ENCODE peak calls at places on chromosome 13, in eight cellular contexts. One of them, this sample, is unnamed.

GRCh38 chr13:41039746-41040145 is 20.6 kb upstream of the ELF1 start:
- DNase-seq in right lobe of liver: no peak
- DNase-seq in transverse colon: no peak
- DNase-seq in IMR-90: no peak
- DNase-seq in upper lobe of left lung: no peak
- DNase-seq in tibial nerve: no peak
- DNase-seq in spleen: no peak
- DNase-seq in stomach: no peak
- DNase-seq in this sample: no peak

GRCh38 chr13:60162096-60162495 is 1.6 kb downstream of the DIAPH3 start:
- DNase-seq in right lobe of liver: no peak
- DNase-seq in transverse colon: no peak
- DNase-seq in IMR-90: peak; percentile 6
- DNase-seq in upper lobe of left lung: no peak
- DNase-seq in tibial nerve: no peak
- DNase-seq in spleen: no peak
- DNase-seq in stomach: no peak
- DNase-seq in this sample: no peak

GRCh38 chr13:39810091-39810877 is 154.8 kb downstream of the COG6 start:
- DNase-seq in right lobe of liver: no peak
- DNase-seq in transverse colon: no peak
- DNase-seq in IMR-90: no peak
- DNase-seq in upper lobe of left lung: no peak
- DNase-seq in tibial nerve: no peak
- DNase-seq in spleen: no peak
- DNase-seq in stomach: no peak
- DNase-seq in this sample: no peak

GRCh38 chr13:96460571-96460970 is 370.7 kb downstream of the HS6ST3 start:
- DNase-seq in right lobe of liver: no peak
- DNase-seq in transverse colon: no peak
- DNase-seq in IMR-90: no peak
- DNase-seq in upper lobe of left lung: no peak
- DNase-seq in tibial nerve: no peak
- DNase-seq in spleen: no peak
- DNase-seq in stomach: no peak
- DNase-seq in this sample: no peak

GRCh38 chr13:41552031-41552430 is 94.7 kb downstream of the RGCC start:
- DNase-seq in right lobe of liver: no peak
- DNase-seq in transverse colon: no peak
- DNase-seq in IMR-90: no peak
- DNase-seq in upper lobe of left lung: no peak
- DNase-seq in tibial nerve: no peak
- DNase-seq in spleen: no peak
- DNase-seq in stomach: no peak
- DNase-seq in this sample: no peak

GRCh38 chr13:99215466-99215865 is 14.8 kb downstream of the UBAC2 start:
- DNase-seq in right lobe of liver: no peak
- DNase-seq in transverse colon: no peak
- DNase-seq in IMR-90: no peak
- DNase-seq in upper lobe of left lung: no peak
- DNase-seq in tibial nerve: no peak
- DNase-seq in spleen: peak; percentile 80
- DNase-seq in stomach: no peak
- DNase-seq in this sample: peak; percentile 86

GRCh38 chr13:59478908-59479307 is 684.8 kb downstream of the DIAPH3 start:
- DNase-seq in right lobe of liver: no peak
- DNase-seq in transverse colon: no peak
- DNase-seq in IMR-90: no peak
- DNase-seq in upper lobe of left lung: no peak
- DNase-seq in tibial nerve: no peak
- DNase-seq in spleen: no peak
- DNase-seq in stomach: no peak
- DNase-seq in this sample: no peak

GRCh38 chr13:102555914-102556553 is 40.8 kb upstream of the TPP2 start:
- DNase-seq in right lobe of liver: no peak
- DNase-seq in transverse colon: no peak
- DNase-seq in IMR-90: peak; percentile 26
- DNase-seq in upper lobe of left lung: no peak
- DNase-seq in tibial nerve: no peak
- DNase-seq in spleen: no peak
- DNase-seq in stomach: no peak
- DNase-seq in this sample: no peak

GRCh38 chr13:111920932-111921705 is 145.8 kb upstream of the SOX1 start:
- DNase-seq in right lobe of liver: no peak
- DNase-seq in transverse colon: no peak
- DNase-seq in IMR-90: no peak
- DNase-seq in upper lobe of left lung: no peak
- DNase-seq in tibial nerve: no peak
- DNase-seq in spleen: peak; percentile 66
- DNase-seq in stomach: peak; percentile 13
- DNase-seq in this sample: peak; percentile 64

GRCh38 chr13:99796175-99796819 is 175.3 kb downstream of the ZIC5 start:
- DNase-seq in right lobe of liver: no peak
- DNase-seq in transverse colon: no peak
- DNase-seq in IMR-90: peak; percentile 32
- DNase-seq in upper lobe of left lung: no peak
- DNase-seq in tibial nerve: no peak
- DNase-seq in spleen: no peak
- DNase-seq in stomach: no peak
- DNase-seq in this sample: no peak

GRCh38 chr13:87671031-87671823 is at the start of gene SLITRK5:
- DNase-seq in right lobe of liver: peak; percentile 68
- DNase-seq in transverse colon: peak; percentile 69
- DNase-seq in IMR-90: peak; percentile 16
- DNase-seq in upper lobe of left lung: peak; percentile 93
- DNase-seq in tibial nerve: peak; percentile 60
- DNase-seq in spleen: peak; percentile 89
- DNase-seq in stomach: peak; percentile 70
- DNase-seq in this sample: peak; percentile 95

GRCh38 chr13:74168263-74168675 is 34.1 kb upstream of the KLF12 start:
- DNase-seq in right lobe of liver: peak; percentile 90
- DNase-seq in transverse colon: no peak
- DNase-seq in IMR-90: no peak
- DNase-seq in upper lobe of left lung: no peak
- DNase-seq in tibial nerve: no peak
- DNase-seq in spleen: no peak
- DNase-seq in stomach: peak; percentile 27
- DNase-seq in this sample: no peak
- TF ChIP-seq CTCF in right lobe of liver: no peak
- TF ChIP-seq CTCF in transverse colon: no peak
- TF ChIP-seq CTCF in IMR-90: no peak
- TF ChIP-seq CTCF in upper lobe of left lung: no peak
- TF ChIP-seq CTCF in tibial nerve: no peak
- TF ChIP-seq CTCF in spleen: no peak
- TF ChIP-seq CTCF in stomach: no peak
- TF ChIP-seq CTCF in this sample: no peak

GRCh38 chr13:113122571-113123225 is at the start of gene F10:
- DNase-seq in right lobe of liver: peak; percentile 96
- DNase-seq in transverse colon: peak; percentile 78
- DNase-seq in IMR-90: peak; percentile 75
- DNase-seq in upper lobe of left lung: peak; percentile 73
- DNase-seq in tibial nerve: peak; percentile 49
- DNase-seq in spleen: peak; percentile 64
- DNase-seq in stomach: peak; percentile 73
- DNase-seq in this sample: peak; percentile 94
- TF ChIP-seq POLR2A in right lobe of liver: peak; percentile 88
- TF ChIP-seq POLR2A in transverse colon: no peak
- TF ChIP-seq POLR2A in IMR-90: no peak
- TF ChIP-seq POLR2A in upper lobe of left lung: no peak
- TF ChIP-seq POLR2A in tibial nerve: peak; percentile 27
- TF ChIP-seq POLR2A in spleen: no peak
- TF ChIP-seq POLR2A in stomach: no peak
- TF ChIP-seq POLR2A in this sample: no peak

DNA sequence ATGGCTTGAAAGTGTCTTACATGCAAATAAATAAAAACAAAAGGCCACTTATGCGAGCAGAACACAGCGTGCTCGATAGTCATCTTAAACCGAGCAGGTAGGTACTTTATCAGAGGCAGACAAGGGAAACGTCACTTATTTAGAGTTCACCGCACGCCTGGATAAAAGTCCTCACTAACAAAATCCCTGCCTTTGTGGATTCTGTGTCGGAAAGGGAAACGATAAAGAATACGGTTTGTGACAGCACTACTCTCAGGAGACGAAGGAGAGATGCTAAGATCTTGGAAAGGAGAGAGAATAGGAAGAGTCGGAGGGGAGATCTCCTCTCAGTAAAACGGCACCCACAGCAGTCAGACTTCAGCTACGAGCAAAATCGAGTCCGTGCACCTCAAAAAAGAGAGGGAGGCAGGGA is 581 bp downstream of the RCBTB1 start:
- DNase-seq in right lobe of liver: no peak
- DNase-seq in transverse colon: no peak
- DNase-seq in IMR-90: peak; percentile 6
- DNase-seq in upper lobe of left lung: no peak
- DNase-seq in tibial nerve: no peak
- DNase-seq in spleen: no peak
- DNase-seq in stomach: no peak
- DNase-seq in this sample: no peak
- H3K4me3 ChIP-seq in right lobe of liver: peak overlapping the region; percentile 97
- H3K4me3 ChIP-seq in transverse colon: peak overlapping the region; percentile 87
- H3K4me3 ChIP-seq in IMR-90: peak overlapping the region; percentile 98
- H3K4me3 ChIP-seq in upper lobe of left lung: peak overlapping the region; percentile 95
- H3K4me3 ChIP-seq in tibial nerve: peak overlapping the region; percentile 90
- H3K4me3 ChIP-seq in spleen: peak overlapping the region; percentile 82
- H3K4me3 ChIP-seq in stomach: peak overlapping the region; percentile 96
- H3K4me3 ChIP-seq in this sample: peak overlapping the region; percentile 75

DNA sequence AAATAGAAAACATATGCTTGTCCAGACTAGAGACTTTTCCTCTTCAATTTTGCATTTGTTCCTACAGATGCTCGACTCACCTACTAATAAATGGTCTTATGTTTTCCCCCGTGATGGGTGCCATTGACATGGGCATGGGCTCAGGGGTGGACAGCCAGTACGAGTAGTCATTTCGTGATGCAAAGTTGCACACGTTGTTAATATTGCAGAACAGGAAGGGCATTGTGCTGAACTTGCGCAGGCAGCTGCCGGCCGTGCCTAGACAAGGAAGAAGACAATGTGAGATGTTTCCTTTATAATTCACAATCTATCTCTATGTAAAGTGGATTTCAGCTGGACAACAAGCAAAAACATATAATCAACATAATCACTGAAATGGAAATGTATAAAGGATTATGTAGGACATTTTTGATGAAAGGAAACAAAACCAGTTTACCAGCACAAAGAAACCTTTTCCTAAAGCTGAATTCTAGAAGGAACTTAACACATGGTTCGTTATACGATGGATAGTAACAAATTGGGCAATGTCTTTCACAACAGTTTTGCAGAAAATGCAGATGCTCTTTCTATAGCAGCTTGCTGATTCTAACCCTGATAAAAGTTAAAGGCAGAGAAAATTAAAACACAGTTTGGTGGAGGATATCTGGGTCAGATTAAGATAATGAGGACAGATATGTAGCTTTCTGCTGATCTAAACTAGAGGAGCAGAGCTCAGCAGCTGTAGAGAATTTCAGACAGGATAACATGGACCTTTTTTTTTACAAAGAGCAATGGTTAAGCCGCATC is 145.7 kb downstream of the COL4A1 start:
- DNase-seq in right lobe of liver: peak; percentile 48
- DNase-seq in transverse colon: no peak
- DNase-seq in IMR-90: no peak
- DNase-seq in upper lobe of left lung: no peak
- DNase-seq in tibial nerve: no peak
- DNase-seq in spleen: no peak
- DNase-seq in stomach: no peak
- DNase-seq in this sample: no peak
- TF ChIP-seq CTCF in right lobe of liver: no peak
- TF ChIP-seq CTCF in transverse colon: no peak
- TF ChIP-seq CTCF in IMR-90: no peak
- TF ChIP-seq CTCF in upper lobe of left lung: no peak
- TF ChIP-seq CTCF in tibial nerve: no peak
- TF ChIP-seq CTCF in spleen: no peak
- TF ChIP-seq CTCF in stomach: no peak
- TF ChIP-seq CTCF in this sample: no peak

DNA sequence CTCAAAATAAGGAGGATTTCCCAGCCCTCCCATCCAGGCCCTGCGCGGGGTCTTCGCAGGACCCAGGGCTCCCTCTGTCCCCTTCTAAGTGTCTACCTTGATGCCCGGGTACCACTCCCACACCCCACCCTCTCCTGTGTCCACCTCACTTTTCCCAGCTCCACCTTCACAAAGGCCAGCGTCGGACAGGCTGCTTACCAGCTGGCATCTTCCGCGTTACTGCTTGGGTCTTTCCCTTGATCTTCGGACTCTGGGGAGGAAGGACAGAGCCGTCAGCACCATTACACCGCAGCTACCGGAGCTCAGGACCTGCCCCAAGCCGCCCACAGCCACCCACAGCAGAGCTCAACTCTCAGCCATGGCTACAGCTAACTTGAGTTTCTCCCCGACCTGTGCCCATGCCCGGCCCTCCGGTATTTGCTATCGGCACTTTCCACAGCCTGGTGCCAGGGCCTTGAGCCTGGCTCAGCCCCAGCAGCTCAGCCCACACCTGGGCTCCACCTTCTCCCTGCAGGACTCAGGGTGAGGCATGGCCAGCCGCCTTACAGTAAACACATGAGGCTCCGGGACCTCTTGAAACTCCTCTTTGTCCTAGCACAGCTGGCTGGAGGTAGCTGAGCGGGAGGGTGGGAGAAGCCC is 3.8 kb downstream of the C13orf46 start:
- DNase-seq in right lobe of liver: peak; percentile 89
- DNase-seq in transverse colon: peak; percentile 76
- DNase-seq in IMR-90: no peak
- DNase-seq in upper lobe of left lung: peak; percentile 84
- DNase-seq in tibial nerve: no peak
- DNase-seq in spleen: peak; percentile 59
- DNase-seq in stomach: peak; percentile 94
- DNase-seq in this sample: no peak
- TF ChIP-seq POLR2A in right lobe of liver: peak; percentile 54
- TF ChIP-seq POLR2A in transverse colon: peak; percentile 74
- TF ChIP-seq POLR2A in IMR-90: no peak
- TF ChIP-seq POLR2A in upper lobe of left lung: no peak
- TF ChIP-seq POLR2A in tibial nerve: no peak
- TF ChIP-seq POLR2A in spleen: no peak
- TF ChIP-seq POLR2A in stomach: no peak
- TF ChIP-seq POLR2A in this sample: no peak

GRCh38 chr13:68390987-68391386 is 1160.9 kb upstream of the PCDH9 start:
- DNase-seq in right lobe of liver: no peak
- DNase-seq in transverse colon: no peak
- DNase-seq in IMR-90: no peak
- DNase-seq in upper lobe of left lung: no peak
- DNase-seq in tibial nerve: no peak
- DNase-seq in spleen: no peak
- DNase-seq in stomach: no peak
- DNase-seq in this sample: no peak

DNA sequence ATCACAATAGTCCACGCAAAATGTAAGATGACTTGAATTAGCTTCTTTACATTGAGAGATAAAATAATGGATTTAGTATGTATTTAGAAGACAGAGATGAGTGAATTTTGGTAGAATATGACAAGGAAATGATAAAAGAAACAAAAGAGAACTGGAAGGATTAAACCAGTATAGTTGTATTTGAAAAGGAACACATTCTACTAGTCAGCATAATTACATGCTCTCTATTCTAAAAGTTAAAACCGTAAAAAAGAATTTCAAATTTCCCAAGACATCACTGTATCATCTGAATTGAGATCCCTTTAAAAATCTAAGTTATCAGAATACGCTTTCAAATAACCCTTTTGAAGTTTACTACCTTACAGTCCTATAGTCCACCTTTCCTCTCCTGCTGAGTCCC is 1156.7 kb upstream of the PCDH9 start:
- DNase-seq in right lobe of liver: no peak
- DNase-seq in transverse colon: no peak
- DNase-seq in IMR-90: no peak
- DNase-seq in upper lobe of left lung: no peak
- DNase-seq in tibial nerve: no peak
- DNase-seq in spleen: no peak
- DNase-seq in stomach: no peak
- DNase-seq in this sample: no peak
- H3K4me3 ChIP-seq in right lobe of liver: no peak overlapping the region
- H3K4me3 ChIP-seq in transverse colon: no peak overlapping the region
- H3K4me3 ChIP-seq in IMR-90: no peak overlapping the region
- H3K4me3 ChIP-seq in upper lobe of left lung: no peak overlapping the region
- H3K4me3 ChIP-seq in tibial nerve: no peak overlapping the region
- H3K4me3 ChIP-seq in spleen: no peak overlapping the region
- H3K4me3 ChIP-seq in stomach: no peak overlapping the region
- H3K4me3 ChIP-seq in this sample: no peak overlapping the region

This sample was measured in lower leg skin.